ENCODE peak calls at places on chromosome 19, in ten cellular contexts. T, U, K, B, V, S, E, P, L and Q are unnamed samples.

GRCh38 chr19:3175761-3176714 is 2.5 kb upstream of the S1PR4 start:
- DNase-seq in E (no peak), T (no peak), V (no peak), B (no peak), U (peak; percentile 57), P (no peak), K (no peak), L (no peak), S (no peak), Q (no peak)

GRCh38 chr19:14494910-14495677 is 833 bp downstream of the GIPC1 start:
- DNase-seq in V (no peak), S (no peak), P (peak; percentile 43), U (no peak), B (no peak), E (no peak), T (peak; percentile 22), K (no peak), L (no peak), Q (no peak)

GRCh38 chr19:41774515-41774980 is 19.2 kb downstream of the CEACAM6 start:
- DNase-seq in V (no peak), B (peak; percentile 11), P (no peak), T (no peak), K (no peak), L (no peak), U (peak; percentile 47), E (no peak), S (peak; percentile 94), Q (no peak)

GRCh38 chr19:46571495-46571894 is 29.6 kb upstream of the CALM3 start:
- DNase-seq in U (no peak), P (no peak), S (no peak), K (peak; percentile 49), V (peak; percentile 85), T (no peak), L (no peak), E (no peak), B (no peak), Q (peak; percentile 86)

GRCh38 chr19:41641879-41642485 is 15.1 kb upstream of the CEACAM4 start:
- DNase-seq in L (no peak), V (peak; percentile 65), K (peak; percentile 80), B (peak; percentile 61), P (peak; percentile 85), S (peak; percentile 53), U (peak; percentile 58), T (peak; percentile 79), E (no peak), Q (peak; percentile 39)

GRCh38 chr19:19599190-19599535 is 19.3 kb downstream of the PBX4 start:
- DNase-seq in P (no peak), L (no peak), V (no peak), U (no peak), K (no peak), T (no peak), S (no peak), E (no peak), B (no peak), Q (no peak)

GRCh38 chr19:33052352-33052972 is 12.2 kb downstream of the RHPN2 start:
- DNase-seq in L (no peak), K (peak; percentile 41), E (no peak), S (no peak), P (no peak), U (no peak), T (no peak), V (no peak), B (no peak), Q (no peak)

GRCh38 chr19:19966862-19967261 is 66.1 kb downstream of the ZNF93 start:
- DNase-seq in K (no peak), L (no peak), S (no peak), B (no peak), T (no peak), E (no peak), V (no peak), P (no peak), U (no peak), Q (no peak)

GRCh38 chr19:10112037-10112751 is 701 bp downstream of the P2RY11 start:
- DNase-seq in U (peak; percentile 67), S (no peak), K (no peak), V (no peak), E (peak; percentile 60), T (no peak), P (no peak), B (peak; percentile 39), L (no peak), Q (no peak)

GRCh38 chr19:15787611-15788155 is at the start of gene OR10H5:
- DNase-seq in K (no peak), P (no peak), U (no peak), B (no peak), E (no peak), V (no peak), T (no peak), L (no peak), S (no peak), Q (no peak)

GRCh38 chr19:44707794-44708193 is 8.8 kb downstream of the CEACAM16 start:
- DNase-seq in P (no peak), S (no peak), K (no peak), T (no peak), B (no peak), L (no peak), E (no peak), U (no peak), V (no peak), Q (no peak)

GRCh38 chr19:42129399-42130253 is 2.6 kb downstream of the POU2F2 start:
- DNase-seq in P (peak; percentile 80), U (no peak), L (no peak), K (no peak), B (no peak), S (no peak), E (no peak), T (peak; percentile 82), V (no peak), Q (no peak)

GRCh38 chr19:11420894-11421606 is 1.9 kb upstream of the RGL3 start:
- DNase-seq in V (peak; percentile 79), T (no peak), E (peak; percentile 87), S (no peak), U (no peak), P (peak; percentile 51), B (no peak), L (no peak), K (no peak), Q (peak; percentile 27)

GRCh38 chr19:55345818-55346724 is 6.4 kb downstream of the KMT5C start:
- DNase-seq in L (no peak), U (no peak), S (no peak), P (no peak), T (no peak), E (peak; percentile 79), B (no peak), K (no peak), V (no peak), Q (no peak)

GRCh38 chr19:1000095-1000494 is at the start of gene GRIN3B:
- DNase-seq in E (peak; percentile 80), P (peak; percentile 87), L (no peak), B (peak; percentile 45), K (peak; percentile 82), V (peak; percentile 86), T (peak; percentile 82), U (peak; percentile 75), S (no peak), Q (peak; percentile 78)

GRCh38 chr19:47891923-47892666 is 6.0 kb upstream of the SULT2A1 start:
- DNase-seq in V (peak; percentile 79), E (no peak), K (no peak), L (no peak), P (no peak), T (no peak), B (no peak), U (no peak), S (no peak), Q (peak; percentile 85)

GRCh38 chr19:1648156-1648925 is 4.1 kb downstream of the TCF3 start:
- DNase-seq in E (no peak), B (no peak), L (no peak), S (no peak), U (no peak), K (no peak), V (no peak), P (peak; percentile 90), T (peak; percentile 85), Q (no peak)

GRCh38 chr19:32921624-32922023 is 50.1 kb downstream of the CEP89 start:
- DNase-seq in K (no peak), L (no peak), S (no peak), U (no peak), P (no peak), E (no peak), B (no peak), V (no peak), T (no peak), Q (no peak)

GRCh38 chr19:43872547-43873336 is 45.6 kb downstream of the ZNF283 start:
- DNase-seq in P (no peak), S (no peak), L (no peak), B (no peak), E (no peak), V (no peak), T (no peak), K (no peak), U (no peak), Q (no peak)

GRCh38 chr19:19514881-19515763 is at the start of gene TSSK6:
- DNase-seq in T (no peak), B (no peak), K (no peak), V (no peak), U (no peak), E (no peak), L (no peak), P (no peak), S (no peak), Q (no peak)

GRCh38 chr19:48997972-48998371 is 4.3 kb downstream of the RUVBL2 start:
- DNase-seq in P (no peak), B (no peak), U (no peak), K (peak; percentile 53), L (no peak), T (peak; percentile 54), S (peak; percentile 37), E (no peak), V (peak; percentile 86), Q (peak; percentile 86)

GRCh38 chr19:20388826-20389225 is 176.8 kb downstream of the ZNF737 start:
- DNase-seq in U (no peak), V (no peak), B (no peak), E (no peak), L (no peak), T (no peak), K (no peak), S (no peak), P (no peak), Q (no peak)

GRCh38 chr19:29001006-29001921 is 211.7 kb downstream of the UQCRFS1 start:
- DNase-seq in U (no peak), L (no peak), T (no peak), K (no peak), P (no peak), E (no peak), B (no peak), S (no peak), V (no peak), Q (peak; percentile 39)

GRCh38 chr19:46481947-46482346 is 10.6 kb upstream of the PNMA8A start:
- DNase-seq in E (no peak), B (no peak), K (no peak), L (no peak), V (no peak), T (no peak), P (no peak), U (no peak), S (no peak), Q (no peak)

GRCh38 chr19:4606921-4607678 is 32.2 kb upstream of the TNFAIP8L1 start:
- DNase-seq in L (no peak), K (no peak), E (peak; percentile 91), U (no peak), V (peak; percentile 74), S (peak; percentile 11), B (no peak), T (no peak), P (no peak), Q (peak; percentile 92)

GRCh38 chr19:3725640-3726310 is 17.6 kb downstream of the TJP3 start:
- DNase-seq in E (no peak), B (no peak), U (no peak), S (peak; percentile 31), P (no peak), K (no peak), V (peak; percentile 85), T (no peak), L (no peak), Q (peak; percentile 81)

GRCh38 chr19:8085606-8086464 is 33.3 kb downstream of the CCL25 start:
- DNase-seq in V (no peak), L (no peak), K (peak; percentile 53), B (no peak), S (no peak), U (no peak), T (no peak), E (no peak), P (no peak), Q (peak; percentile 66)

GRCh38 chr19:35509861-35510625 is 3.4 kb downstream of the DMKN start:
- DNase-seq in T (peak; percentile 93), L (peak; percentile 57), K (peak; percentile 90), S (no peak), B (peak; percentile 48), P (peak; percentile 91), U (peak; percentile 79), V (peak; percentile 95), E (peak; percentile 91), Q (peak; percentile 98)